ENCODE peak calls at places on chromosomes 7 and 10, in nine cellular contexts. U is RWPE1; X is activated CD8-positive, alpha-beta T cell treated with anti-CD3 and anti-CD28 coated beads for 36 hours; I is ovary; Y is epithelial cell of esophagus; J is mucosa of descending colon; H is esophagus squamous epithelium; T is dorsolateral prefrontal cortex; V is nephron progenitor cell. N is an unnamed sample.

GRCh38 chr10:124599588-124600050 is 138.0 kb downstream of the LHPP start:
- DNase-seq in U (no peak), X (no peak), I (no peak), Y (no peak), J (no peak), H (no peak), T (no peak), V (no peak), N (no peak)

GRCh38 chr7:15783971-15784693 is 97.6 kb upstream of the MEOX2 start:
- DNase-seq in U (no peak), X (no peak), I (no peak), Y (no peak), J (no peak), H (no peak), T (peak; percentile 32), V (peak; percentile 8), N (no peak)

GRCh38 chr10:76732306-76732705 is 905.3 kb downstream of the KCNMA1 start:
- DNase-seq in U (no peak), X (no peak), I (no peak), Y (no peak), J (no peak), H (no peak), T (no peak), V (no peak), N (no peak)

GRCh38 chr10:110535958-110536891 is 31.3 kb upstream of the SMC3 start:
- DNase-seq in U (no peak), X (peak; percentile 95), I (no peak), Y (peak; percentile 53), J (peak; percentile 43), H (no peak), T (no peak), V (no peak), N (no peak)

GRCh38 chr10:113000876-113001598 is 51.0 kb downstream of the TCF7L2 start:
- DNase-seq in U (peak; percentile 82), X (no peak), I (no peak), Y (peak; percentile 70), J (no peak), H (no peak), T (no peak), V (no peak), N (peak; percentile 33)

GRCh38 chr7:88495901-88496300 is 189.2 kb upstream of the STEAP4 start:
- DNase-seq in U (no peak), X (no peak), I (no peak), Y (no peak), J (no peak), H (no peak), T (no peak), V (no peak), N (no peak)

GRCh38 chr10:5043716-5044115 is 40.1 kb upstream of the AKR1C2 start:
- DNase-seq in U (no peak), X (no peak), I (no peak), Y (peak; percentile 22), J (peak; percentile 93), H (no peak), T (no peak), V (no peak), N (no peak)

GRCh38 chr7:11213246-11213645 is 239.6 kb downstream of the PHF14 start:
- DNase-seq in U (no peak), X (no peak), I (no peak), Y (no peak), J (no peak), H (no peak), T (no peak), V (no peak), N (no peak)

GRCh38 chr10:6833458-6834011 is 253.5 kb upstream of the PRKCQ start:
- DNase-seq in U (no peak), X (no peak), I (no peak), Y (no peak), J (no peak), H (no peak), T (no peak), V (no peak), N (no peak)

GRCh38 chr10:114684822-114685209 is 26.7 kb upstream of the ABLIM1 start:
- DNase-seq in U (peak; percentile 39), X (no peak), I (no peak), Y (peak; percentile 81), J (peak; percentile 65), H (no peak), T (no peak), V (no peak), N (no peak)

GRCh38 chr10:62528441-62528840 is 154.3 kb downstream of the ZNF365 start:
- DNase-seq in U (no peak), X (no peak), I (no peak), Y (no peak), J (no peak), H (no peak), T (no peak), V (no peak), N (no peak)

GRCh38 chr10:62527019-62527827 is 153.1 kb downstream of the ZNF365 start:
- DNase-seq in U (no peak), X (peak; percentile 19), I (no peak), Y (no peak), J (no peak), H (no peak), T (no peak), V (no peak), N (no peak)
- TF ChIP-seq CTCF in U (no peak), X (no peak), I (no peak), Y (no peak), J (no peak), H (no peak), T (no peak), V (no peak), N (no peak)

DNA sequence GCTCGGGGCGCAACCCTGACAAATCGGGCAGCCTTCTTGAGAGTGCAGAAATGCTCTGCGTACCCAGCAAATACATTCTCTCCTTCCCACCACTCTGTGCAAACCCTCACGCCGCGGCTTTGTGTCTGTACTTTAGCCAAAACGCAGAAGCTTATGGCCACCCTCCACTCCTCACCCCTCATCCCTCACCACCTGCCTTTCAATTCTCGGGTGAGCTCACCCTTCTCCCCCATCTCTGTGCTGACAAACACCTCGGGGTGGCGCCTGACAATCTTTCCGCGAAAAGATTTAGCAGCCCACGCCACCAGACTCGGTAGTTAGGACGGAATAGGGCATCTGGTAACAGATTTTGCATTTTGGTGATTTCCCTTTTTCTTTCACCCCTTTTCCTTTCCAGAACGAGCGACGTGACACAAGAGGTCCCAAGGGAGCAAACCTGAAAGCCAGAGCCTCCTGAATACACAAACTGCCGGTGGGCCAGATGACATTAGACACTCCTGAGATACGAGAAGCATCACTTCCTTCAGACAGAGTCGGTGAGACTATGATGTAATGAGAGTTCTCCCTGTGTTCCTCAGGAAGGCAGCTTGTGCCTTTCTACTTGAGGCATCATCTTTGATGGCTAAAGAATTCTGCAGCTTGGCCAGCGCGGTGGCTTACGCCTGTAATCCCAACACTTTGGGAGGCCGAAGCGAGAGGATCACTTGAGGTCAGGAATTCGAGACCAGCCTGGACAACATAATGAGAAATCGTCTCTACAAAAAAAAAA is 663 bp upstream of the ATAD1 start:
- DNase-seq in U (no peak), X (peak; percentile 84), I (no peak), Y (peak; percentile 47), J (peak; percentile 54), H (no peak), T (peak; percentile 33), V (no peak), N (no peak)
- TF ChIP-seq CTCF in U (peak; percentile 10), X (no peak), I (no peak), Y (no peak), J (no peak), H (no peak), T (no peak), V (no peak), N (no peak)

DNA sequence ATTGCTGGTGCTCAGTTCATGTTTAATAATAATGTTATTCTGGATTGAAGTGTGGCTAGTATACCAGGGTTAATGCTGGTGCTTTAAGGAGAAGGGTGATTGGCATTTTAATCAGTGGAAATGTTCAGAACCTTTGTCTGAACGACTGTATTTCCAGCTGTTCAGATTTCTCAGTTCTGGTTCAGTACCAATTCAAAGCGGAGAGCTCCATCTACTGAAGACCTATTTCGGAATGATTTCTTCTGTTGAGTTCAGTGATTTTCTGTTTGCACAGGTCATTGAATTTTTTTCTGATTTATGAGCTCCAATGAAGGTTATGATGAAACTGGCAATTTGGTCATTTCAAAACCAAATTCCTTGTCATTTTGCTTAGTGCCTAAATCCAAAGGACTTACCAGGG is 160.1 kb downstream of the EXOC4 start:
- DNase-seq in U (no peak), X (no peak), I (no peak), Y (no peak), J (no peak), H (no peak), T (no peak), V (no peak), N (no peak)
- TF ChIP-seq CTCF in U (no peak), X (no peak), I (no peak), Y (no peak), J (no peak), H (no peak), T (peak; percentile 30), V (no peak), N (no peak)

GRCh38 chr7:52920977-52921376 is 114.5 kb upstream of the POM121L12 start:
- DNase-seq in U (no peak), X (no peak), I (no peak), Y (no peak), J (no peak), H (no peak), T (no peak), V (no peak), N (no peak)

DNA sequence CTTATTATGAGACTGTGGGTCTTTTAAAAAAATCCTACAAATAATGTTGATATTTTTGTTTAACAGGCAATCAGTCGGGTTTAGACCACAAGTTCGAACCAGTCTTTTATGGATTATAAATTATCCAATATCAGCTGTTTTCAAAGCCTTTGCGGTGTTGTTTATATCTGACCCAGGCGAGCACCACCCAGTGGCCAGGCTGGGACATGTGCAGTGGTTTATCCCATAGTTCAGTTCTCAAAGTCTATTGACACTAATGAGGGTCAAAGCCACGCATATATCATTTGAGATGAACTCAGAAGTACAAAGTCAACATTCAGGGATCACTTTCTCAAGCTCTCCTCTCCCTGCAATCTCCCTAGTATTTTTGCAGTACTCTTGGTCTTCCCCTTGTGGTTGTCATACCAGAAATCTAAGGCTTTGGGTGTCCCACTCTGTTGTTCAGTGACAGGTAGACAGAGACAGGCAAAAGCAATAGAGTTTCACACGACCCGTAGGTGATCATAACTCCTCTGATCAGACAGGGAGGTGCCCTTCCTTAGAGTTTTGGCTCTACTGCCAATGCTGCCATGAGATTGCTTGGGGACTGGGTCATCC is 117.4 kb upstream of the POM121L12 start:
- DNase-seq in U (peak; percentile 7), X (no peak), I (no peak), Y (no peak), J (peak; percentile 20), H (no peak), T (no peak), V (peak; percentile 10), N (no peak)
- TF ChIP-seq CTCF in U (peak; percentile 20), X (no peak), I (no peak), Y (no peak), J (no peak), H (no peak), T (no peak), V (peak; percentile 39), N (peak; percentile 20)

GRCh38 chr7:35286986-35287385 is 33.1 kb upstream of the TBX20 start:
- DNase-seq in U (no peak), X (no peak), I (no peak), Y (no peak), J (no peak), H (no peak), T (no peak), V (no peak), N (no peak)
- TF ChIP-seq CTCF in U (no peak), X (no peak), I (no peak), Y (no peak), J (no peak), H (no peak), T (no peak), V (no peak), N (no peak)